ENCODE peak calls at places on chromosome 17, in five cellular contexts. A is OCI-LY7; M is heart left ventricle; H is Daoy; C is activated CD8-positive, alpha-beta T cell treated with anti-CD3 and anti-CD28 coated beads for 36 hours. G is an unnamed sample.

GRCh38 chr17:57861737-57862409 is 12.0 kb upstream of the MRPS23 start:
- DNase-seq in A (no peak), M (peak), H (peak), C (no peak), G (peak)

GRCh38 chr17:62652251-62653001 is 25.0 kb downstream of the MRC2 start:
- DNase-seq in A (no peak), M (peak), H (peak), C (peak), G (peak)

GRCh38 chr17:67606471-67606870 is 111.3 kb upstream of the NOL11 start:
- DNase-seq in A (no peak), M (peak), H (peak), C (no peak), G (peak)

GRCh38 chr17:62800580-62800979 is 7.5 kb downstream of the MARCHF10 start:
- DNase-seq in A (no peak), M (no peak), H (peak), C (no peak), G (peak)

GRCh38 chr17:28497931-28498330 is 8.2 kb upstream of the FOXN1 start:
- DNase-seq in A (no peak), M (no peak), H (no peak), C (no peak), G (no peak)

GRCh38 chr17:39027440-39028035 is 60.3 kb upstream of the FBXO47 start:
- DNase-seq in A (no peak), M (peak), H (no peak), C (no peak), G (peak)

GRCh38 chr17:5203908-5204294 is 12.2 kb upstream of the ZNF594 start:
- DNase-seq in A (no peak), M (no peak), H (peak), C (no peak), G (no peak)

GRCh38 chr17:83190601-83191387 is 111.4 kb downstream of the METRNL start:
- DNase-seq in A (no peak), M (no peak), H (no peak), C (no peak), G (no peak)

GRCh38 chr17:68377771-68378201 is 79.5 kb downstream of the WIPI1 start:
- DNase-seq in A (no peak), M (peak), H (no peak), C (no peak), G (peak)

GRCh38 chr17:17685775-17686291 is 4.6 kb downstream of the RAI1 start:
- DNase-seq in A (no peak), M (no peak), H (peak), C (peak), G (peak)

GRCh38 chr17:7426896-7427488 is 1.6 kb downstream of the SPEM2 start:
- DNase-seq in A (no peak), M (peak), H (no peak), C (no peak), G (no peak)

G was measured in NCI-H69.